ENCODE peak calls at places on chromosome 12, in four cellular contexts. V is RPMI7951; I is NCI-H1436; K is stimulated activated CD4-positive, alpha-beta T cell treated with anti-CD3 and anti-CD28 coated beads, TNF-alpha, amount 100 ng/mL, for 1 hour. Q is an unnamed sample.
A peak's percentile ranks its signal among the peaks of the same experiment; 100 is the strongest.

GRCh38 chr12:67327466-67327865 is 58.3 kb downstream of the CAND1 start:
- DNase-seq in V (no peak), I (no peak), K (no peak), Q (no peak)

GRCh38 chr12:113910751-113911272 is 55.3 kb downstream of the RBM19 start:
- DNase-seq in V (no peak), I (no peak), K (no peak), Q (no peak)

GRCh38 chr12:95484524-95484923 is 10.6 kb downstream of the METAP2 start:
- DNase-seq in V (no peak), I (no peak), K (no peak), Q (no peak)

GRCh38 chr12:12091977-12092663 is 21.4 kb downstream of the BCL2L14 start:
- DNase-seq in V (no peak), I (no peak), K (no peak), Q (no peak)

GRCh38 chr12:126708492-126708896 is 1558.5 kb upstream of the TMEM132C start:
- DNase-seq in V (peak; percentile 92), I (no peak), K (no peak), Q (no peak)

GRCh38 chr12:70590549-70591226 is 46.5 kb downstream of the PTPRB start:
- DNase-seq in V (peak; percentile 44), I (no peak), K (no peak), Q (no peak)

GRCh38 chr12:28527631-28528249 is 337.5 kb downstream of the CCDC91 start:
- DNase-seq in V (no peak), I (no peak), K (no peak), Q (no peak)

GRCh38 chr12:69262264-69262974 is 23.1 kb downstream of the CPSF6 start:
- DNase-seq in V (no peak), I (no peak), K (no peak), Q (no peak)

GRCh38 chr12:31325524-31325875 is 450 bp downstream of the SINHCAF start:
- DNase-seq in V (no peak), I (no peak), K (peak; percentile 30), Q (peak; percentile 50)

GRCh38 chr12:92404259-92404894 is 258.7 kb upstream of the BTG1 start:
- DNase-seq in V (no peak), I (no peak), K (no peak), Q (no peak)

GRCh38 chr12:95200128-95200973 is 16.9 kb downstream of the FGD6 start:
- DNase-seq in V (no peak), I (no peak), K (no peak), Q (no peak)

GRCh38 chr12:26125451-26126339 is 858 bp upstream of the BHLHE41 start:
- DNase-seq in V (peak; percentile 83), I (no peak), K (no peak), Q (peak; percentile 89)

GRCh38 chr12:29519585-29520182 is 22.2 kb upstream of the OVCH1 start:
- DNase-seq in V (peak; percentile 36), I (peak; percentile 4), K (no peak), Q (no peak)

GRCh38 chr12:132465269-132466190 is 24.4 kb upstream of the FBRSL1 start:
- DNase-seq in V (no peak), I (no peak), K (no peak), Q (no peak)

GRCh38 chr12:68240079-68240478 is 13.3 kb downstream of the IL22 start:
- DNase-seq in V (peak; percentile 81), I (no peak), K (no peak), Q (no peak)

GRCh38 chr12:9327307-9327706 is 119.1 kb upstream of the PZP start:
- DNase-seq in V (no peak), I (no peak), K (no peak), Q (no peak)

GRCh38 chr12:106854723-106855122 is 80.2 kb downstream of the RIC8B start:
- DNase-seq in V (no peak), I (no peak), K (no peak), Q (no peak)

GRCh38 chr12:91973813-91974212 is 171.8 kb downstream of the BTG1 start:
- DNase-seq in V (no peak), I (no peak), K (no peak), Q (no peak)

GRCh38 chr12:56928262-56928661 is 5.9 kb downstream of the SDR9C7 start:
- DNase-seq in V (peak; percentile 7), I (no peak), K (no peak), Q (no peak)

GRCh38 chr12:3490848-3491382 is at the start of gene PRMT8:
- DNase-seq in V (peak; percentile 3), I (no peak), K (no peak), Q (no peak)

GRCh38 chr12:25775968-25776367 is 182.5 kb upstream of the RASSF8 start:
- DNase-seq in V (peak; percentile 88), I (no peak), K (no peak), Q (no peak)

GRCh38 chr12:104602901-104603300 is 146.2 kb downstream of the CHST11 start:
- DNase-seq in V (peak; percentile 66), I (no peak), K (no peak), Q (no peak)

GRCh38 chr12:54082402-54082892 is 28.8 kb downstream of the HOXC4 start:
- DNase-seq in V (peak; percentile 28), I (peak; percentile 12), K (peak; percentile 18), Q (no peak)

GRCh38 chr12:77372026-77372425 is 306.7 kb upstream of the E2F7 start:
- DNase-seq in V (no peak), I (no peak), K (no peak), Q (no peak)

GRCh38 chr12:92619026-92619425 is 83.8 kb upstream of the PLEKHG7 start:
- DNase-seq in V (no peak), I (no peak), K (no peak), Q (no peak)

GRCh38 chr12:75578546-75578945 is 67.1 kb upstream of the KRR1 start:
- DNase-seq in V (no peak), I (no peak), K (no peak), Q (no peak)

GRCh38 chr12:111406474-111407370 is 999 bp downstream of the SH2B3 start:
- DNase-seq in V (no peak), I (no peak), K (no peak), Q (no peak)

GRCh38 chr12:116525418-116526001 is 33.7 kb upstream of the MAP1LC3B2 start:
- DNase-seq in V (peak; percentile 90), I (no peak), K (no peak), Q (peak; percentile 78)

GRCh38 chr12:3967556-3968160 is 94.5 kb upstream of the PARP11 start:
- DNase-seq in V (no peak), I (no peak), K (no peak), Q (no peak)

Q was measured in ureter.